ENCODE peak calls at places on chromosomes 12 and 14, in four cellular contexts. M, B, G and R are unnamed samples.

GRCh38 chr12:27861428-27862167 is 81.6 kb upstream of the MANSC4 start:
- DNase-seq in M (no peak), B (peak; percentile 29), G (no peak), R (no peak)

GRCh38 chr14:49401373-49401772 is 184.8 kb downstream of the RPS29 start:
- DNase-seq in M (no peak), B (no peak), G (no peak), R (no peak)

GRCh38 chr14:91414475-91415342 is 2.9 kb downstream of the CCDC88C start:
- DNase-seq in M (no peak), B (no peak), G (no peak), R (no peak)

GRCh38 chr12:113700943-113701342 is 229.3 kb upstream of the LHX5 start:
- DNase-seq in M (no peak), B (no peak), G (peak; percentile 82), R (no peak)

GRCh38 chr12:104519190-104519857 is 62.6 kb downstream of the CHST11 start:
- DNase-seq in M (peak; percentile 32), B (no peak), G (no peak), R (peak; percentile 75)

GRCh38 chr12:5294274-5294673 is 137.6 kb upstream of the NTF3 start:
- DNase-seq in M (no peak), B (no peak), G (no peak), R (no peak)

GRCh38 chr12:44873898-44874297 is 2.2 kb downstream of the NELL2 start:
- DNase-seq in M (no peak), B (no peak), G (no peak), R (no peak)

GRCh38 chr14:84409435-84409834 is 1120.5 kb upstream of the FLRT2 start:
- DNase-seq in M (no peak), B (no peak), G (no peak), R (no peak)

GRCh38 chr14:24418492-24418873 is 11.0 kb downstream of the CBLN3 start:
- DNase-seq in M (no peak), B (no peak), G (no peak), R (no peak)

GRCh38 chr14:50047274-50047676 is 69.1 kb downstream of the VCPKMT start:
- DNase-seq in M (no peak), B (no peak), G (no peak), R (no peak)

GRCh38 chr14:65336191-65336591 is 76.3 kb upstream of the FUT8 start:
- DNase-seq in M (no peak), B (no peak), G (no peak), R (no peak)

GRCh38 chr12:105975351-105975750 is 163.4 kb downstream of the NUAK1 start:
- DNase-seq in M (no peak), B (no peak), G (no peak), R (no peak)

GRCh38 chr12:26109343-26109841 is 15.4 kb downstream of the BHLHE41 start:
- DNase-seq in M (no peak), B (peak; percentile 70), G (no peak), R (no peak)

GRCh38 chr12:132248439-132249157 is 80.8 kb downstream of the GALNT9 start:
- DNase-seq in M (no peak), B (no peak), G (no peak), R (no peak)

GRCh38 chr12:102063066-102063465 is 1.3 kb upstream of the WASHC3 start:
- DNase-seq in M (no peak), B (no peak), G (no peak), R (no peak)

GRCh38 chr12:53561590-53561953 is 54.3 kb upstream of the NPFF start:
- DNase-seq in M (no peak), B (no peak), G (no peak), R (no peak)

GRCh38 chr12:52956987-52957386 is 8.1 kb downstream of the KRT18 start:
- DNase-seq in M (no peak), B (no peak), G (no peak), R (no peak)

GRCh38 chr12:115598827-115599226 is 678.7 kb downstream of the MED13L start:
- DNase-seq in M (no peak), B (no peak), G (peak; percentile 41), R (no peak)